ENCODE peak calls at places on chromosomes 4 and X, in five cellular contexts. One of them, this sample, is unnamed.

GRCh38 chr4:114250439-114250891 is 271.0 kb upstream of the ARSJ start:
- DNase-seq in breast epithelium: no peak
- DNase-seq in right atrium auricular region: no peak
- DNase-seq in activated naive CD8-positive, alpha-beta T cell treated with anti-CD3 and anti-CD28 coated beads for 36 hours: no peak
- DNase-seq in ascending aorta: no peak
- DNase-seq in this sample: no peak

GRCh38 chr4:21554036-21554435 is 394.5 kb downstream of the KCNIP4 start:
- DNase-seq in right atrium auricular region: no peak
- DNase-seq in activated naive CD8-positive, alpha-beta T cell treated with anti-CD3 and anti-CD28 coated beads for 36 hours: no peak
- DNase-seq in breast epithelium: no peak
- DNase-seq in ascending aorta: no peak
- DNase-seq in this sample: no peak

GRCh38 chrX:29662101-29662500 is 553.3 kb upstream of the MAGEB2 start:
- DNase-seq in ascending aorta: no peak
- DNase-seq in breast epithelium: no peak
- DNase-seq in activated naive CD8-positive, alpha-beta T cell treated with anti-CD3 and anti-CD28 coated beads for 36 hours: no peak
- DNase-seq in right atrium auricular region: no peak
- DNase-seq in this sample: no peak

GRCh38 chr4:8061145-8061544 is 97.5 kb downstream of the ABLIM2 start:
- DNase-seq in breast epithelium: no peak
- DNase-seq in activated naive CD8-positive, alpha-beta T cell treated with anti-CD3 and anti-CD28 coated beads for 36 hours: no peak
- DNase-seq in ascending aorta: no peak
- DNase-seq in right atrium auricular region: no peak
- DNase-seq in this sample: no peak

GRCh38 chrX:11437642-11438379 is 144.6 kb downstream of the AMELX start:
- DNase-seq in ascending aorta: peak; percentile 23
- DNase-seq in breast epithelium: no peak
- DNase-seq in activated naive CD8-positive, alpha-beta T cell treated with anti-CD3 and anti-CD28 coated beads for 36 hours: no peak
- DNase-seq in right atrium auricular region: peak; percentile 76
- DNase-seq in this sample: no peak

GRCh38 chrX:56794404-56794803 is 65.4 kb downstream of the NBDY start:
- DNase-seq in ascending aorta: no peak
- DNase-seq in activated naive CD8-positive, alpha-beta T cell treated with anti-CD3 and anti-CD28 coated beads for 36 hours: no peak
- DNase-seq in breast epithelium: no peak
- DNase-seq in right atrium auricular region: no peak
- DNase-seq in this sample: no peak

GRCh38 chrX:118350715-118351114 is 4.8 kb downstream of the WDR44 start:
- DNase-seq in right atrium auricular region: no peak
- DNase-seq in ascending aorta: no peak
- DNase-seq in breast epithelium: no peak
- DNase-seq in activated naive CD8-positive, alpha-beta T cell treated with anti-CD3 and anti-CD28 coated beads for 36 hours: no peak
- DNase-seq in this sample: no peak

GRCh38 chr4:73603307-73603710 is 16.9 kb downstream of the RASSF6 start:
- DNase-seq in right atrium auricular region: no peak
- DNase-seq in activated naive CD8-positive, alpha-beta T cell treated with anti-CD3 and anti-CD28 coated beads for 36 hours: no peak
- DNase-seq in ascending aorta: no peak
- DNase-seq in breast epithelium: no peak
- DNase-seq in this sample: no peak

GRCh38 chr4:132619968-132620367 is 529.1 kb upstream of the PCDH10 start:
- DNase-seq in breast epithelium: no peak
- DNase-seq in ascending aorta: no peak
- DNase-seq in right atrium auricular region: no peak
- DNase-seq in activated naive CD8-positive, alpha-beta T cell treated with anti-CD3 and anti-CD28 coated beads for 36 hours: no peak
- DNase-seq in this sample: no peak

GRCh38 chrX:74931214-74931613 is 6.0 kb upstream of the NEXMIF start:
- DNase-seq in ascending aorta: no peak
- DNase-seq in activated naive CD8-positive, alpha-beta T cell treated with anti-CD3 and anti-CD28 coated beads for 36 hours: no peak
- DNase-seq in breast epithelium: no peak
- DNase-seq in right atrium auricular region: no peak
- DNase-seq in this sample: peak; percentile 1

GRCh38 chr4:20418865-20419451 is 167.3 kb downstream of the SLIT2 start:
- DNase-seq in ascending aorta: no peak
- DNase-seq in activated naive CD8-positive, alpha-beta T cell treated with anti-CD3 and anti-CD28 coated beads for 36 hours: no peak
- DNase-seq in breast epithelium: no peak
- DNase-seq in right atrium auricular region: no peak
- DNase-seq in this sample: peak; percentile 8

GRCh38 chrX:85851418-85851817 is 195.9 kb downstream of the CHM start:
- DNase-seq in breast epithelium: no peak
- DNase-seq in right atrium auricular region: no peak
- DNase-seq in ascending aorta: no peak
- DNase-seq in activated naive CD8-positive, alpha-beta T cell treated with anti-CD3 and anti-CD28 coated beads for 36 hours: peak; percentile 1
- DNase-seq in this sample: peak; percentile 15

GRCh38 chrX:139831017-139831416 is 101.8 kb downstream of the ATP11C start:
- DNase-seq in right atrium auricular region: no peak
- DNase-seq in ascending aorta: no peak
- DNase-seq in activated naive CD8-positive, alpha-beta T cell treated with anti-CD3 and anti-CD28 coated beads for 36 hours: no peak
- DNase-seq in breast epithelium: no peak
- DNase-seq in this sample: no peak

GRCh38 chr4:28247805-28248204 is 1387.2 kb downstream of the STIM2 start:
- DNase-seq in activated naive CD8-positive, alpha-beta T cell treated with anti-CD3 and anti-CD28 coated beads for 36 hours: no peak
- DNase-seq in right atrium auricular region: no peak
- DNase-seq in breast epithelium: no peak
- DNase-seq in ascending aorta: no peak
- DNase-seq in this sample: no peak

GRCh38 chr4:10582059-10582686 is 102.4 kb downstream of the CLNK start:
- DNase-seq in breast epithelium: peak; percentile 26
- DNase-seq in ascending aorta: no peak
- DNase-seq in activated naive CD8-positive, alpha-beta T cell treated with anti-CD3 and anti-CD28 coated beads for 36 hours: no peak
- DNase-seq in right atrium auricular region: peak; percentile 61
- DNase-seq in this sample: peak; percentile 29

GRCh38 chr4:184958127-184958806 is 60.0 kb upstream of the HELT start:
- DNase-seq in activated naive CD8-positive, alpha-beta T cell treated with anti-CD3 and anti-CD28 coated beads for 36 hours: no peak
- DNase-seq in ascending aorta: no peak
- DNase-seq in breast epithelium: no peak
- DNase-seq in right atrium auricular region: no peak
- DNase-seq in this sample: no peak

GRCh38 chr4:8613421-8614364 is 21.1 kb downstream of the CPZ start:
- DNase-seq in activated naive CD8-positive, alpha-beta T cell treated with anti-CD3 and anti-CD28 coated beads for 36 hours: no peak
- DNase-seq in breast epithelium: no peak
- DNase-seq in ascending aorta: no peak
- DNase-seq in right atrium auricular region: no peak
- DNase-seq in this sample: no peak

GRCh38 chrX:11759172-11759460 is 1.1 kb downstream of the MSL3 start:
- DNase-seq in activated naive CD8-positive, alpha-beta T cell treated with anti-CD3 and anti-CD28 coated beads for 36 hours: no peak
- DNase-seq in ascending aorta: no peak
- DNase-seq in breast epithelium: no peak
- DNase-seq in right atrium auricular region: no peak
- DNase-seq in this sample: no peak

GRCh38 chr4:153936121-153936520 is 147.2 kb upstream of the SFRP2 start:
- DNase-seq in breast epithelium: no peak
- DNase-seq in activated naive CD8-positive, alpha-beta T cell treated with anti-CD3 and anti-CD28 coated beads for 36 hours: no peak
- DNase-seq in right atrium auricular region: no peak
- DNase-seq in ascending aorta: no peak
- DNase-seq in this sample: no peak

GRCh38 chr4:82786794-82787193 is 11.8 kb downstream of the SCD5 start:
- DNase-seq in breast epithelium: no peak
- DNase-seq in ascending aorta: no peak
- DNase-seq in activated naive CD8-positive, alpha-beta T cell treated with anti-CD3 and anti-CD28 coated beads for 36 hours: no peak
- DNase-seq in right atrium auricular region: peak; percentile 28
- DNase-seq in this sample: no peak

GRCh38 chr4:147599764-147600163 is 17.4 kb upstream of the TMEM184C start:
- DNase-seq in breast epithelium: no peak
- DNase-seq in activated naive CD8-positive, alpha-beta T cell treated with anti-CD3 and anti-CD28 coated beads for 36 hours: no peak
- DNase-seq in ascending aorta: no peak
- DNase-seq in right atrium auricular region: no peak
- DNase-seq in this sample: no peak

GRCh38 chrX:40244980-40245379 is 147.2 kb upstream of the BCOR start:
- DNase-seq in ascending aorta: no peak
- DNase-seq in breast epithelium: no peak
- DNase-seq in right atrium auricular region: no peak
- DNase-seq in activated naive CD8-positive, alpha-beta T cell treated with anti-CD3 and anti-CD28 coated beads for 36 hours: no peak
- DNase-seq in this sample: peak; percentile 12

GRCh38 chr4:153152453-153153338 is 51.5 kb upstream of the TRIM2 start:
- DNase-seq in activated naive CD8-positive, alpha-beta T cell treated with anti-CD3 and anti-CD28 coated beads for 36 hours: peak; percentile 75
- DNase-seq in breast epithelium: no peak
- DNase-seq in ascending aorta: no peak
- DNase-seq in right atrium auricular region: no peak
- DNase-seq in this sample: peak; percentile 91

GRCh38 chr4:147160908-147161513 is 215.3 kb upstream of the TTC29 start:
- DNase-seq in breast epithelium: no peak
- DNase-seq in ascending aorta: no peak
- DNase-seq in right atrium auricular region: no peak
- DNase-seq in activated naive CD8-positive, alpha-beta T cell treated with anti-CD3 and anti-CD28 coated beads for 36 hours: no peak
- DNase-seq in this sample: peak; percentile 8

GRCh38 chr4:90174622-90175023 is 47.4 kb downstream of the CCSER1 start:
- DNase-seq in ascending aorta: no peak
- DNase-seq in right atrium auricular region: no peak
- DNase-seq in activated naive CD8-positive, alpha-beta T cell treated with anti-CD3 and anti-CD28 coated beads for 36 hours: no peak
- DNase-seq in breast epithelium: peak; percentile 19
- DNase-seq in this sample: no peak

GRCh38 chr4:121662225-121662624 is 34.6 kb downstream of the ANXA5 start:
- DNase-seq in breast epithelium: no peak
- DNase-seq in right atrium auricular region: no peak
- DNase-seq in ascending aorta: no peak
- DNase-seq in activated naive CD8-positive, alpha-beta T cell treated with anti-CD3 and anti-CD28 coated beads for 36 hours: no peak
- DNase-seq in this sample: no peak

GRCh38 chr4:60605651-60606354 is 594.3 kb upstream of the ADGRL3 start:
- DNase-seq in ascending aorta: no peak
- DNase-seq in right atrium auricular region: no peak
- DNase-seq in activated naive CD8-positive, alpha-beta T cell treated with anti-CD3 and anti-CD28 coated beads for 36 hours: no peak
- DNase-seq in breast epithelium: no peak
- DNase-seq in this sample: no peak

GRCh38 chr4:88900432-88900831 is 156.6 kb downstream of the FAM13A start:
- DNase-seq in right atrium auricular region: no peak
- DNase-seq in ascending aorta: no peak
- DNase-seq in activated naive CD8-positive, alpha-beta T cell treated with anti-CD3 and anti-CD28 coated beads for 36 hours: no peak
- DNase-seq in breast epithelium: no peak
- DNase-seq in this sample: no peak

GRCh38 chr4:170227928-170228327 is 138.2 kb upstream of the AADAT start:
- DNase-seq in ascending aorta: no peak
- DNase-seq in breast epithelium: no peak
- DNase-seq in activated naive CD8-positive, alpha-beta T cell treated with anti-CD3 and anti-CD28 coated beads for 36 hours: no peak
- DNase-seq in right atrium auricular region: no peak
- DNase-seq in this sample: no peak